ENCODE peak calls at places on chromosomes 11 and 22, in five cellular contexts. One of them, this sample, is unnamed.

GRCh38 chr11:7278314-7278917 is 26.7 kb downstream of the SYT9 start:
- DNase-seq in HEK293T: peak; percentile 50
- DNase-seq in M059J: peak; percentile 24
- DNase-seq in EL: peak; percentile 40
- DNase-seq in HS-5: no peak
- DNase-seq in this sample: peak; percentile 69

GRCh38 chr11:47616726-47617416 is 22.7 kb upstream of the C1QTNF4 start:
- DNase-seq in M059J: peak; percentile 68
- DNase-seq in HEK293T: peak; percentile 48
- DNase-seq in HS-5: no peak
- DNase-seq in EL: peak; percentile 61
- DNase-seq in this sample: peak; percentile 46

GRCh38 chr22:19766506-19767426 is 6.2 kb downstream of the TBX1 start:
- DNase-seq in HS-5: peak; percentile 28
- DNase-seq in EL: peak; percentile 28
- DNase-seq in M059J: peak; percentile 33
- DNase-seq in HEK293T: no peak
- DNase-seq in this sample: no peak

GRCh38 chr11:6746626-6747025 is 25.1 kb downstream of the OR2AG2 start:
- DNase-seq in HEK293T: no peak
- DNase-seq in HS-5: no peak
- DNase-seq in EL: no peak
- DNase-seq in M059J: no peak
- DNase-seq in this sample: no peak

GRCh38 chr11:129247129-129247528 is 55.0 kb upstream of the ARHGAP32 start:
- DNase-seq in HEK293T: no peak
- DNase-seq in HS-5: peak; percentile 56
- DNase-seq in EL: peak; percentile 84
- DNase-seq in M059J: peak; percentile 89
- DNase-seq in this sample: peak; percentile 74

GRCh38 chr22:30733081-30733680 is 38.5 kb downstream of the OSBP2 start:
- DNase-seq in HEK293T: no peak
- DNase-seq in HS-5: peak; percentile 58
- DNase-seq in M059J: peak; percentile 61
- DNase-seq in EL: peak; percentile 63
- DNase-seq in this sample: peak; percentile 56

GRCh38 chr11:69660001-69660500 is 15.1 kb downstream of the LTO1 start:
- DNase-seq in EL: no peak
- DNase-seq in HEK293T: no peak
- DNase-seq in M059J: no peak
- DNase-seq in HS-5: no peak
- DNase-seq in this sample: no peak

GRCh38 chr11:112822478-112823274 is 138.5 kb upstream of the NCAM1 start:
- DNase-seq in EL: no peak
- DNase-seq in HEK293T: no peak
- DNase-seq in HS-5: no peak
- DNase-seq in M059J: no peak
- DNase-seq in this sample: no peak

GRCh38 chr11:46631676-46632075 is 14.3 kb downstream of the ATG13 start:
- DNase-seq in EL: no peak
- DNase-seq in M059J: no peak
- DNase-seq in HEK293T: no peak
- DNase-seq in HS-5: no peak
- DNase-seq in this sample: no peak

GRCh38 chr22:38732251-38732815 is 23.5 kb downstream of the SUN2 start:
- DNase-seq in M059J: no peak
- DNase-seq in HEK293T: no peak
- DNase-seq in EL: no peak
- DNase-seq in HS-5: no peak
- DNase-seq in this sample: no peak

GRCh38 chr11:124123587-124123986 is 8.3 kb downstream of the VWA5A start:
- DNase-seq in HS-5: no peak
- DNase-seq in HEK293T: no peak
- DNase-seq in M059J: no peak
- DNase-seq in EL: no peak
- DNase-seq in this sample: no peak

GRCh38 chr22:37544955-37545702 is 15.2 kb upstream of the CDC42EP1 start:
- DNase-seq in EL: peak; percentile 80
- DNase-seq in M059J: peak; percentile 72
- DNase-seq in HEK293T: peak; percentile 82
- DNase-seq in HS-5: no peak
- DNase-seq in this sample: peak; percentile 78

GRCh38 chr11:119405986-119406385 is 17.0 kb downstream of the THY1 start:
- DNase-seq in EL: peak; percentile 27
- DNase-seq in HS-5: no peak
- DNase-seq in M059J: peak; percentile 54
- DNase-seq in HEK293T: no peak
- DNase-seq in this sample: no peak

GRCh38 chr11:8099291-8099899 is 18.4 kb downstream of the TUB start:
- DNase-seq in M059J: peak; percentile 75
- DNase-seq in EL: peak; percentile 80
- DNase-seq in HEK293T: peak; percentile 60
- DNase-seq in HS-5: peak; percentile 46
- DNase-seq in this sample: peak; percentile 83

GRCh38 chr11:57703341-57703740 is 8.7 kb downstream of the MED19 start:
- DNase-seq in EL: no peak
- DNase-seq in HEK293T: no peak
- DNase-seq in M059J: no peak
- DNase-seq in HS-5: no peak
- DNase-seq in this sample: no peak

GRCh38 chr11:119791701-119792151 is 62.7 kb upstream of the NECTIN1 start:
- DNase-seq in M059J: no peak
- DNase-seq in EL: no peak
- DNase-seq in HEK293T: peak; percentile 22
- DNase-seq in HS-5: no peak
- DNase-seq in this sample: no peak

GRCh38 chr11:8039530-8040260 is 41.3 kb upstream of the TUB start:
- DNase-seq in EL: no peak
- DNase-seq in HEK293T: no peak
- DNase-seq in M059J: no peak
- DNase-seq in HS-5: no peak
- DNase-seq in this sample: no peak

GRCh38 chr11:63683133-63683991 is 2.1 kb downstream of the RTN3 start:
- DNase-seq in HS-5: no peak
- DNase-seq in M059J: peak; percentile 60
- DNase-seq in HEK293T: no peak
- DNase-seq in EL: peak; percentile 38
- DNase-seq in this sample: peak; percentile 56

GRCh38 chr11:117239295-117239694 is 6.8 kb downstream of the RNF214 start:
- DNase-seq in M059J: peak; percentile 97
- DNase-seq in HEK293T: no peak
- DNase-seq in HS-5: peak; percentile 84
- DNase-seq in EL: peak; percentile 97
- DNase-seq in this sample: peak; percentile 96

GRCh38 chr11:111633756-111634362 is 31.6 kb downstream of the SIK2 start:
- DNase-seq in EL: peak; percentile 59
- DNase-seq in M059J: peak; percentile 85
- DNase-seq in HEK293T: no peak
- DNase-seq in HS-5: no peak
- DNase-seq in this sample: peak; percentile 44

GRCh38 chr11:94024547-94024946 is 3.4 kb downstream of the HEPHL1 start:
- DNase-seq in M059J: no peak
- DNase-seq in HEK293T: no peak
- DNase-seq in HS-5: no peak
- DNase-seq in EL: no peak
- DNase-seq in this sample: no peak

GRCh38 chr11:9461760-9462134 is 935 bp downstream of the ZNF143 start:
- DNase-seq in HEK293T: no peak
- DNase-seq in EL: peak; percentile 30
- DNase-seq in HS-5: peak; percentile 9
- DNase-seq in M059J: peak; percentile 38
- DNase-seq in this sample: peak; percentile 7

GRCh38 chr11:76617553-76618265 is 52.8 kb downstream of the LRRC32 start:
- DNase-seq in M059J: no peak
- DNase-seq in EL: no peak
- DNase-seq in HEK293T: no peak
- DNase-seq in HS-5: no peak
- DNase-seq in this sample: no peak

GRCh38 chr11:127474735-127475134 is 474.2 kb upstream of the KIRREL3 start:
- DNase-seq in M059J: no peak
- DNase-seq in HEK293T: no peak
- DNase-seq in HS-5: no peak
- DNase-seq in EL: no peak
- DNase-seq in this sample: no peak

GRCh38 chr22:19504900-19505734 is 19.1 kb downstream of the CLDN5 start:
- DNase-seq in M059J: no peak
- DNase-seq in HEK293T: peak; percentile 6
- DNase-seq in EL: no peak
- DNase-seq in HS-5: no peak
- DNase-seq in this sample: no peak

GRCh38 chr11:1157645-1158591 is at the start of gene MUC5AC:
- DNase-seq in HEK293T: no peak
- DNase-seq in HS-5: no peak
- DNase-seq in M059J: no peak
- DNase-seq in EL: no peak
- DNase-seq in this sample: no peak

GRCh38 chr22:32623943-32624342 is 149.3 kb downstream of the FBXO7 start:
- DNase-seq in M059J: peak; percentile 79
- DNase-seq in EL: peak; percentile 84
- DNase-seq in HEK293T: no peak
- DNase-seq in HS-5: no peak
- DNase-seq in this sample: no peak

GRCh38 chr11:8796926-8797325 is 114.1 kb upstream of the AKIP1 start:
- DNase-seq in M059J: no peak
- DNase-seq in EL: no peak
- DNase-seq in HEK293T: no peak
- DNase-seq in HS-5: no peak
- DNase-seq in this sample: no peak

GRCh38 chr11:116866774-116867455 is 29.5 kb upstream of the APOA1 start:
- DNase-seq in HS-5: no peak
- DNase-seq in EL: no peak
- DNase-seq in M059J: no peak
- DNase-seq in HEK293T: no peak
- DNase-seq in this sample: no peak

GRCh38 chr11:93524868-93525267 is 18.3 kb downstream of the SMCO4 start:
- DNase-seq in M059J: no peak
- DNase-seq in HEK293T: no peak
- DNase-seq in EL: no peak
- DNase-seq in HS-5: no peak
- DNase-seq in this sample: no peak

GRCh38 chr11:11588243-11588642 is 33.6 kb downstream of the GALNT18 start:
- DNase-seq in HS-5: no peak
- DNase-seq in EL: no peak
- DNase-seq in M059J: no peak
- DNase-seq in HEK293T: no peak
- DNase-seq in this sample: peak; percentile 68

GRCh38 chr22:41285441-41285819 is 557 bp downstream of the RANGAP1 start:
- DNase-seq in HS-5: peak; percentile 74
- DNase-seq in EL: peak; percentile 96
- DNase-seq in HEK293T: peak; percentile 62
- DNase-seq in M059J: peak; percentile 93
- DNase-seq in this sample: peak; percentile 87

This sample was measured in PC-3.